ENCODE peak calls at places on chromosomes 1 and 21, in six cellular contexts. O is heart left ventricle, H is mammary epithelial cell, Q is left ventricle myocardium inferior, P is ovary, N is heart right ventricle. D is an unnamed sample. For H3K4me1, the result is how much of the 10 kb centered on the place peaks cover.

GRCh38 chr1:53553734-53554509 is 94.7 kb downstream of the DMRTB1 start:
- DNase-seq in H (no peak), N (no peak), P (peak), Q (peak), O (peak), D (peak)

GRCh38 chr1:9069324-9070100 is at the start of gene SLC2A5:
- DNase-seq in H (no peak), N (peak), Q (no peak), P (peak), O (peak), D (no peak)

GRCh38 chr21:42460391-42461184 is 35.4 kb downstream of the RSPH1 start:
- DNase-seq in H (no peak), N (no peak), O (no peak), Q (no peak), P (no peak), D (peak)

GRCh38 chr1:59511476-59512465 is 214.9 kb downstream of the FGGY start:
- DNase-seq in O (no peak), N (no peak), H (no peak), P (no peak), Q (no peak), D (no peak)

GRCh38 chr1:109225248-109226077 is 11.7 kb downstream of the SARS1 start:
- DNase-seq in O (no peak), H (no peak), Q (no peak), N (no peak), P (no peak), D (no peak)

GRCh38 chr1:247118946-247119446 is 14.8 kb upstream of the ZNF669 start:
- DNase-seq in P (no peak), O (no peak), N (no peak), H (no peak), Q (no peak), D (peak)

GRCh38 chr1:214224605-214225354 is 56.2 kb upstream of the SMYD2 start:
- DNase-seq in P (no peak), H (no peak), N (peak), O (peak), Q (no peak), D (no peak)

GRCh38 chr1:73593804-73594203 is 604.2 kb downstream of the LRRIQ3 start:
- DNase-seq in H (peak), N (no peak), P (no peak), Q (no peak), O (no peak), D (no peak)

GRCh38 chr1:220430059-220430458 is 97.9 kb upstream of the MARK1 start:
- DNase-seq in H (peak), N (no peak), Q (no peak), P (no peak), O (no peak), D (no peak)

GRCh38 chr1:222045236-222045635 is 303.3 kb upstream of the DUSP10 start:
- DNase-seq in P (no peak), N (no peak), Q (no peak), H (no peak), O (no peak), D (no peak)

GRCh38 chr1:222046684-222047083 is 304.8 kb upstream of the DUSP10 start:
- DNase-seq in H (no peak), P (no peak), Q (no peak), N (no peak), O (no peak), D (no peak)

GRCh38 chr1:222045816-222046215 is 303.9 kb upstream of the DUSP10 start:
- DNase-seq in P (no peak), Q (no peak), O (no peak), N (no peak), H (no peak), D (no peak)

GRCh38 chr1:222042120-222042519 is 300.2 kb upstream of the DUSP10 start:
- DNase-seq in O (no peak), N (no peak), Q (no peak), H (no peak), P (no peak), D (no peak)

DNA sequence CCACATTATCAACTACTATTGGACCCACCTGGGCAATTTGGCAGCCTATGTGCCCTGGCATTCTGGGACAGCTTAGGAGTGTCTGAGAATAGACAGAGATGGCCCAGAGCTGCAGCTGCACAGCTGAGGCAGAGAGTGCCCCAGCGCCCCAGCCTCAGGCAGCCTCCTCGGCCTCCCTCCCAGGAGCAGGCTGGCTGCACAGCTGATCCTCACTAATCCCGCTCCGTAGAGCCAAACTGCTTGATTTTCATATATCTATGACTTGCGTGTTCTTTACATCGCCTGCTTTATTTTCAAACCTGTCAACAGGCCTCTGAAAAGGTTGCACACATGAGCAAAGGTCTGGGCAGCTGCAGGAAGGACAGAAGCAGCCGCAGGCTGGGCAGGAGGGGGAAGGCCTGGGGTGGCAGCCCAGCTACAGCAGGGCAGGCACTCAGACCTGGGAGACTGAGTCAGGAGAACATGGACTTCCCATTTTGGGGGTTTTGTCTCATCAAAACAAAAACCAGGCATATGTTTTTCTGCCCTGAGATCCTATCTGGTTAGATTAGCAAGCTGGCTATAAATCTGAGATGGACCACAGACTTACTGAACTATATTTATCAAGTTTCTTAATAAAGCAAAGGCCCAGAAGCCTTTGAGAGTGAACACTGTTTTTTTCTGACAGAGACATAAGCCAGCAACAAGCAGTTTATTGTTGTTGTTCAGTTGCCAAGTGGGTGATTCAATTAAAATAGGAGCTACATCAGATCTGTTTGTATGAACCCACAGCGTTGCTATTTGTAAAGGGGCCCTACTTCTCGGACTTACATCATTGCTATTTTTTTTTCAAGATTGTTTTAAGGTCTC is 301.8 kb upstream of the DUSP10 start:
- DNase-seq in O (no peak), H (peak), P (no peak), Q (no peak), N (peak), D (peak)
- TF ChIP-seq CTCF in O (no peak), H (no peak), P (no peak), Q (no peak), N (no peak), D (no peak)

DNA sequence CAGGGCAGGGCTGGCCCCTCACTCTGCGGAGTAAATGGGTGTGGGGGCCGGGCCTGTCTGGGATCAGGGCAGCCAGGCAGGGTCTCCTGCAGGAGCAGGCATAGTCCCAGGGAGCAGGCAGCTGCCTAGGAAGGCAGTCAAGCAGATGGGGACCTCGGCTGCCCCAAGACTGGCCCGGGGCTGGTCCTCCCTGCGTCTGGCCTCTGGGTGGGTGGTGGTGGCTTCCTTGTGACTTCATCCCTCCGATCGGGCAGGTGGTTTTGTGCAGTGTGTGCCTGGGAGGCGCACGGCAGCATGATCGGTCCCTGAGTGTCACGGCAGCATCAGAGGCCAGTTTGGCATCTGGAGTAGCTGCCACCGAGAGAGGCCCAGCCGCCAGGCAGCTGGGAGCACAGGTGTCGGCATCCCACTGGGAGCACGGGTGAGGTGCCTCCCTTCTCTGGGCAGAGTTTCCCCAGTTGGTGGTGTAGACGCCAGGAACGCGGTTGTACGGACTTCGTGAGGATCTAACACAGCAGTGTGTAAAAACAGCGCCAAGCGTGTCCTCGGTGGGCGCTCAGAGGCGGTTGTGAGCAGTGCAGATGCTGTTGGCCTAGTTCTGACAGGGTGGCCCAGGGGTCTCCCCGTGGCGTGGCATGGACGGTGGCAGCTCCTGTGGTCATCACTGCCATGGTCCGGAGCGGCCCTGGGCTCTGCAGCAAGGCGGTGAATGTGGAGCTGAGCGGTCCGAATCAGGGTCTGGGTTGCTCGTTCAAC is 45.9 kb downstream of the PRKCZ start:
- DNase-seq in N (no peak), Q (no peak), O (no peak), P (no peak), H (no peak), D (no peak)
- H3K4me3 ChIP-seq in N (no peak), Q (no peak), O (no peak), P (no peak), H (no peak), D (no peak)

GRCh38 chr1:156664046-156664948 is 12.9 kb downstream of the NES start:
- DNase-seq in H (no peak), Q (no peak), O (no peak), P (no peak), N (no peak), D (no peak)

GRCh38 chr1:156663178-156663577 is 14.0 kb downstream of the NES start:
- DNase-seq in P (no peak), O (peak), N (peak), H (no peak), Q (peak), D (no peak)

GRCh38 chr1:156661932-156662587 is 15.1 kb downstream of the NES start:
- DNase-seq in H (peak), N (no peak), P (no peak), O (no peak), Q (no peak), D (no peak)

GRCh38 chr1:156660752-156661112 is 16.5 kb downstream of the NES start:
- DNase-seq in P (no peak), H (no peak), O (no peak), Q (no peak), N (no peak), D (no peak)

GRCh38 chr1:156662588-156663055 is 14.6 kb downstream of the NES start:
- DNase-seq in O (no peak), Q (no peak), P (no peak), H (no peak), N (no peak), D (no peak)
- H3K4me1 ChIP-seq in O (half or more), Q (half or more), P (under half), H (under half), N (half or more), D (under half)

DNA sequence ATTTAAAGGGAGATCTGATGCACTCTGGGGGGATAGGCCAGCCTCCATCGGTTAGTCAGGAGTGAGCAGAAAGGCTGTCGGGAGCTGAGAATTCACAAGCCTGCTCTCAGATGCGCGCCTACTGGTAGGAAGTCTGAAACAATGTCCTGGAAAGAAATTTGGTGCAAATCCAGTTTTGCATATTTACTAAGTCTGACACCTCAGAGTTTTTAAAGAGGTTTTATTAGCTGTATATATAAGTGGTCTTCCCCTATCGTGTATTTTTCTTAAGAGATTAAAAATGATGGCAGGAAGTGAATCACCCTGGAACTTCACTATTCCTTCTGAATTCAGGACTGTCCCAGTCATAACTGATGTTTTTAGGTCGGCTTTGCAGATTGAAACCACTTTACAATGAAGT is 99.8 kb upstream of the C1orf105 start:
- DNase-seq in P (no peak), N (no peak), Q (no peak), O (no peak), H (no peak), D (no peak)
- TF ChIP-seq CTCF in P (no peak), N (no peak), Q (no peak), O (no peak), H (no peak), D (no peak)

DNA sequence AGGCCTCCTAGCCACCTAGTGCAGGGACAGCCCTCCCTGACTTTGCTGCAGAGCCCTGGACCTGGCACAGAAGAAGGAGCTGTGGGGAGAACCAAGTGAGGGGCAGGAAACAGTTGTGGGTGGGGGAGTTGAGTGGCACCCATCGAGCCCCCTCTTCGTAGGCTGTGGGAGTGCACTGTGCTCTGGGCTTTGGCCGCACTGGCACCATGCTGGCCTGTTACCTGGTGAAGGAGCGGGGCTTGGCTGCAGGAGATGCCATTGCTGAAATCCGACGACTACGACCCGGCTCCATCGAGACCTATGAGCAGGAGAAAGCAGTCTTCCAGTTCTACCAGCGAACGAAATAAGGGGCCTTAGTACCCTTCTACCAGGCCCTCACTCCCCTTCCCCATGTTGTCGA is 1.2 kb downstream of the DUSP23 start:
- DNase-seq in O (no peak), H (no peak), P (no peak), Q (no peak), N (no peak), D (no peak)
- H3K4me3 ChIP-seq in O (peak), H (no peak), P (no peak), Q (peak), N (peak), D (no peak)

GRCh38 chr1:65418522-65419185 is 1.8 kb upstream of the LEPR start:
- DNase-seq in Q (no peak), P (no peak), H (peak), N (no peak), O (no peak), D (no peak)

GRCh38 chr1:65417729-65418128 is 2.7 kb upstream of the LEPR start:
- DNase-seq in N (no peak), O (no peak), H (peak), Q (no peak), P (no peak), D (no peak)

GRCh38 chr1:65420590-65421340 is at the start of the genes LEPR and LEPROT:
- DNase-seq in Q (no peak), N (no peak), O (no peak), H (peak), P (no peak), D (no peak)

GRCh38 chr1:65421341-65422174 is 1.1 kb downstream of the LEPR start:
- DNase-seq in N (no peak), Q (no peak), P (no peak), O (no peak), H (no peak), D (no peak)

GRCh38 chr1:65419681-65420589 is 533 bp upstream of the LEPR start:
- DNase-seq in O (peak), N (peak), H (peak), P (peak), Q (peak), D (peak)
- H3K4me1 ChIP-seq in O (under half), N (under half), H (half or more), P (under half), Q (under half), D (under half)

GRCh38 chr1:232047473-232047872 is 420.9 kb downstream of the DISC1 start:
- DNase-seq in O (no peak), Q (no peak), H (no peak), N (no peak), P (no peak), D (no peak)
- TF ChIP-seq CTCF in O (no peak), Q (peak), H (peak), N (no peak), P (no peak), D (peak)

GRCh38 chr1:36400514-36400824 is 2.8 kb upstream of the LSM10 start:
- DNase-seq in N (no peak), H (no peak), P (no peak), O (no peak), Q (no peak), D (no peak)
- H3K4me3 ChIP-seq in N (no peak), H (no peak), P (no peak), O (peak), Q (peak), D (no peak)

DNA sequence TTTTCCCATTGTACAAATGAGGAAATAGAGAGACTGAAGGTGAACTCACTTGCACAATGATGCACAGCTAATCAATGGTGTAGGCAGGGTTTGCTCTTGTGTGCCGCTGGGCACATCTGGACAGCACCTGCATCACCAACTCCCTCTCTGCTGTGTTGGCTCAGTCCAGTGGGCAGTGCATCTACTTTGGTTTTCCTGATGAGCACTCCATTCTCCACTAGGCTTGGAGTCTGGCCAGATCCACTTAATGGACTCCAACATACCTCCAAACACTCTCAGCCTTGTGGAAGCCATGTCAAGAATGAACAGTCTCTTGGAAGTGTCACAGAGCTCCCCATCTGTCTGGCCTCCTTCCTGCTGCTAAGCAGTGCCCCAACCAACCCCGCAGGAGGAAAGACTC is 152.2 kb downstream of the HIVEP3 start:
- DNase-seq in P (no peak), Q (no peak), N (no peak), H (no peak), O (no peak), D (no peak)
- H3K4me1 ChIP-seq in P (under half), Q (half or more), N (under half), H (under half), O (half or more), D (under half)

DNA sequence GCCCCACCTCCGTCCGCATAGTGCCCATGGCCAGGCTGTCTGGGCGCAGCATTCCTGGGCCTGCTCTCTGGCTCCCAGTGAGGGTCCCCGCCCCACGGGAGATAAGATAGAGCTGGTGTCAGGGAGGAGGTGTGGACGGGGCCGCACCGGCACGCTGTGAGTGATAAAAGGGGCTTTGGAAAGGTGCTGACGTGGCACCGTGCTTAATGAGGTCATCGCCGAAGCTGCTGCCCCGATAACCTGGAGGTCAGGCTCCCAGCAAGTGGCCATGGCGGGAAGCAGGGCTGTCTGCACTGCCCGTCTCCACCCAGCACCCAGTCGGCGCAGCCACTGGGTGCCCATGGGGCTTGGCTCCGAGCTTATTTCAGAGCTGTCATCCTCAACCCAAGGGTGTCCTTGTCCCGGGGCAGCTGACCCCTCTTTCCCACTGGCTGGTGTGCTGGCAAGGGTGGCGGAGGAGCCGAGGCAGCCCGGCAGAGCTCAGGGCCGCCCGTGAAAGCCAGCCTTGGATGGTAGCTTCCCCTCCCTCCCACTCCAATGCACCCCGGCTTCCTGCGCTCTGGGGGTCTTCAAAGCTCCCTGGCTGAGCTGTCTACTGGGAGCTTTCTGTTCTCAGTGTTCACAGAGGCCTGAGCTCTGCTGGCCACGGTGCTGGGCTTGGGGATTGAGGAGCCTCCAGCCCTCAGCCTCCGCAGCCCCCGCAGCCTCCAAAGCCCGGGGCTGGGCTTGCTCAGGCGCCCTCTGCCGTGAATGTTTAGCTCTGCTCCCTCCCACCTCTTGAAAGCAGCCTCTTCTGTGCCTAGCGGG is 105.1 kb upstream of the ARHGEF16 start:
- DNase-seq in H (no peak), P (no peak), Q (peak), O (peak), N (peak), D (no peak)
- TF ChIP-seq CTCF in H (no peak), P (no peak), Q (peak), O (peak), N (peak), D (no peak)

D was measured in BE2C.